ENCODE peak calls at places on chromosomes 11 and 22, in six cellular contexts. P is GM12891, O is K562, E is H1, S is GM12878, V is HepG2. Q is an unnamed sample.
A peak's percentile ranks its signal among the peaks of the same experiment; 100 is the strongest.

GRCh38 chr11:126878892-126879291 is 121.7 kb downstream of the KIRREL3 start:
- DNase-seq in P (no peak), O (no peak), E (no peak), S (no peak), V (no peak), Q (no peak)

GRCh38 chr11:14124886-14125285 is 162.4 kb downstream of the SPON1 start:
- DNase-seq in P (no peak), O (no peak), E (no peak), S (no peak), V (no peak), Q (no peak)

GRCh38 chr11:33835143-33835878 is 56.6 kb downstream of the LMO2 start:
- DNase-seq in P (no peak), O (peak; percentile 33), E (no peak), S (peak; percentile 3), V (peak; percentile 33), Q (no peak)

GRCh38 chr11:1729692-1730011 is 20.7 kb downstream of the IFITM10 start:
- DNase-seq in P (no peak), O (no peak), E (no peak), S (no peak), V (no peak), Q (no peak)

GRCh38 chr11:4607111-4607510 is 920 bp downstream of the TRIM68 start:
- DNase-seq in P (no peak), O (no peak), E (no peak), S (no peak), V (no peak), Q (no peak)

GRCh38 chr22:45376009-45376408 is 37.4 kb downstream of the SMC1B start:
- DNase-seq in P (no peak), O (no peak), E (no peak), S (no peak), V (no peak), Q (no peak)

GRCh38 chr22:41436322-41437113 is 10.1 kb downstream of the TOB2 start:
- DNase-seq in P (no peak), O (no peak), E (no peak), S (no peak), V (no peak), Q (no peak)

GRCh38 chr22:28907311-28908008 is 24.1 kb downstream of the ZNRF3 start:
- DNase-seq in P (no peak), O (no peak), E (no peak), S (peak; percentile 89), V (no peak), Q (peak; percentile 37)

GRCh38 chr22:43475549-43476076 is 63.8 kb downstream of the MPPED1 start:
- DNase-seq in P (no peak), O (no peak), E (no peak), S (no peak), V (no peak), Q (no peak)

GRCh38 chr11:108724974-108725689 is 60.3 kb downstream of the DDX10 start:
- DNase-seq in P (no peak), O (no peak), E (no peak), S (no peak), V (no peak), Q (no peak)

GRCh38 chr11:1899686-1900085 is 8.0 kb upstream of the PRR33 start:
- DNase-seq in P (no peak), O (no peak), E (no peak), S (no peak), V (no peak), Q (no peak)

GRCh38 chr11:36086366-36086765 is 142.5 kb downstream of the LDLRAD3 start:
- DNase-seq in P (no peak), O (no peak), E (no peak), S (no peak), V (no peak), Q (no peak)

GRCh38 chr11:12280838-12281565 is 96.4 kb upstream of the PARVA start:
- DNase-seq in P (no peak), O (no peak), E (peak; percentile 24), S (no peak), V (no peak), Q (no peak)

GRCh38 chr22:27638329-27639179 is 163.0 kb downstream of the MN1 start:
- DNase-seq in P (no peak), O (no peak), E (no peak), S (no peak), V (no peak), Q (no peak)

GRCh38 chr11:93737904-93738612 is 3.2 kb downstream of the TAF1D start:
- DNase-seq in P (no peak), O (no peak), E (no peak), S (no peak), V (no peak), Q (no peak)

GRCh38 chr11:129849447-129850130 is 33.9 kb downstream of the TMEM45B start:
- DNase-seq in P (no peak), O (no peak), E (no peak), S (no peak), V (no peak), Q (no peak)

GRCh38 chr11:129842138-129842537 is 26.5 kb downstream of the TMEM45B start:
- DNase-seq in P (no peak), O (no peak), E (no peak), S (no peak), V (no peak), Q (no peak)

GRCh38 chr11:129852125-129852740 is 36.6 kb downstream of the TMEM45B start:
- DNase-seq in P (no peak), O (no peak), E (no peak), S (no peak), V (no peak), Q (no peak)

GRCh38 chr11:129846508-129847335 is 31.1 kb downstream of the TMEM45B start:
- DNase-seq in P (no peak), O (no peak), E (no peak), S (peak; percentile 17), V (peak; percentile 83), Q (no peak)
- TF ChIP-seq POLR2AphosphoS5 in P (no peak), O (no peak), E (no peak), S (no peak), V (peak; percentile 16), Q (no peak)

GRCh38 chr22:31830721-31831070 is 76.9 kb downstream of the DEPDC5 start:
- DNase-seq in P (no peak), O (no peak), E (no peak), S (no peak), V (no peak), Q (no peak)

GRCh38 chr22:31825513-31825912 is 71.7 kb downstream of the DEPDC5 start:
- DNase-seq in P (no peak), O (no peak), E (no peak), S (no peak), V (no peak), Q (no peak)

GRCh38 chr22:31828739-31829138 is 74.9 kb downstream of the DEPDC5 start:
- DNase-seq in P (no peak), O (no peak), E (no peak), S (peak; percentile 43), V (no peak), Q (no peak)

GRCh38 chr22:31826443-31826842 is 72.6 kb downstream of the DEPDC5 start:
- DNase-seq in P (no peak), O (no peak), E (no peak), S (no peak), V (no peak), Q (no peak)

DNA sequence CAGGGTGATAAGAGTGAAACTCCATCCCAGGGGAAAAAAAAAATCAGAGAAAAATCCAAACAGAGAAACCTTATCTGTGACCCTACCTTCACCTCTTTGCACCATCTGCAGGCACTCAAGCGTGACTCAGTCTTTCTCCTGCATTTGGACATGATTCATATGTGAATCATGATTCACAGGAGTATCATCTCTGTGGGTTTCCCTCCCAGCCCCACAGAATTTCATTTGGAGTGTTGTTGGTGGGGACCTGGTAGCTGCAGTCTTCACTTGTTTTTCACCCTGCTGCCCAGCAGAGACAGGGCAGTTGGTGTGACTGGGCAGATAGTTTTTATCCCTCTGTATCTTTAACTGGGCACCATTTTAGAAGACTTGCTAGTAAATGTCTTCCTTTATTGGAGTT is 75.7 kb downstream of the DEPDC5 start:
- DNase-seq in P (no peak), O (peak; percentile 34), E (no peak), S (peak; percentile 19), V (peak; percentile 46), Q (no peak)
- TF ChIP-seq POLR2A in P (no peak), O (no peak), E (no peak), S (no peak), V (no peak), Q (no peak)

DNA sequence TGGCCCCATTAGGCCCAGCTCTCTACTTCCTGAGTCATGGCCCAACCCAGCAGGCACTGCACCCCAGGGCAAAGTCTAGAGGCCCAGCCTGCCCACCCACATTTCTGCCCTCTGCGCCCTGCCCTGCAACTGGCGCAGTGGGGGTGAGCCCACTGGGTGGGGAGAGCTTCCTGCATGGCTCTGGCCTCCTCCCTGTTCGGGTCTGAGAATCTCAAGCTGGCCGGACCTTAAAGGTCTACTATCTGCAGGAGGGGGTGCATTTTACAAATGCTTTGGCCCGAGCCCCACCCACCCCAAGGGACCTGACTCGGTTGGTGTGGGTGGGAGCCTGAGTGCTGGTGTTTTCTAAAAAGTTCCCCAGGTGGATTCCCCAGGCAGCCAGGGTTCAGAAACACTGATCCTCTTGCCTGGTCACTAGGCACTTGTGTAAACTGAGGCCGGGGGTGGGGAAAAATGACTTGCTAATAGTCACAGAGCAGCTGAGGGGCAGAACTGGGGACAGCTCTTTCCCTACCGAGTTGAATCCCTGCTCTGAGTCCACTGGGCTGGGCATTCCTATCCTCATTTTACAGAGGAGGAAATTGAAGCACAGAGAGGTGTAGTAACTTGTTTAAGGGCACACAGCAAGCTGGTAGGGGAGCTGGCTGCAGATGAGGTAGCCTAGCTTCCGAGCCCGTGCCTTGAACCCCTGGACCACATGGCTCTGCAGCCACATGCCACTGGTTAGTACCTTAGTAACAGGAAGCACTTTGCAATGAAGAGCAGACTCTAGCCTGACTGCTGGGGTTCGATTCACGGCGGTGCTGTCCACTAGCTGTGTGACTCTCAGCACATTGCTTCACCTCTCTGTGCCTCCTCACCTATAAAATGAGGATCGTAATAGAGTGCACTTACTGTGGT is 36.3 kb downstream of the CD82 start:
- DNase-seq in P (no peak), O (no peak), E (no peak), S (no peak), V (no peak), Q (peak; percentile 44)
- TF ChIP-seq TAF1 in P (no peak), O (no peak), E (no peak), S (no peak), V (no peak), Q (no peak)

GRCh38 chr11:86062719-86063118 is 6.2 kb downstream of the PICALM start:
- DNase-seq in P (no peak), O (no peak), E (no peak), S (no peak), V (no peak), Q (no peak)

GRCh38 chr11:86063536-86063935 is 5.3 kb downstream of the PICALM start:
- DNase-seq in P (no peak), O (no peak), E (no peak), S (no peak), V (no peak), Q (no peak)

GRCh38 chr11:86060544-86060943 is 8.3 kb downstream of the PICALM start:
- DNase-seq in P (no peak), O (no peak), E (no peak), S (no peak), V (no peak), Q (no peak)

GRCh38 chr11:86064236-86064803 is 4.6 kb downstream of the PICALM start:
- DNase-seq in P (no peak), O (no peak), E (no peak), S (no peak), V (no peak), Q (no peak)

DNA sequence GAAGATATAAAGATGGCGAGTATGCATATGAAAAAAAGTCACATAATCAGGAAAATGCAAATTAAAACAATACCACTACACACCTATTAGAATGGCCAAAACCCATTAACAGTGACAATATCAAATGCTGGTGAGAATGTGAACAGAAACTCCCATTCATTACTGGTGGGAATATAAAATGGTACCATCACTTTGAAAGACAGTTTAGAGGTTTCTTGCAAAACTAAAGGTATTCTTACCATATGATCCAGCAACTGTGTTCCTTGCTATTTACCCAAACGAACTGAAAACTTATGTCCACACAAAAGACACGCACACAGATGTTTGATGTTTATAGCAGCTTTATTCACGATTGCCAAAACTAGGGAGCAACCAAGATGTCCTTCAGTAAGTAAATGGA is 7.4 kb downstream of the PICALM start:
- DNase-seq in P (no peak), O (no peak), E (no peak), S (no peak), V (no peak), Q (no peak)
- TF ChIP-seq POLR2AphosphoS5 in P (no peak), O (no peak), E (no peak), S (no peak), V (no peak), Q (no peak)

Q was measured in GM12892.